ENCODE peak calls at places on chromosomes 12 and 14, in six cellular contexts. H is stimulated activated CD4-positive, alpha-beta T cell treated with anti-CD3 and anti-CD28 coated beads, Interleukin-1b, Interleukin-23, amount 100 ng/mL, for 24 hours; C is A549; A is NB4; N is NCI-H226; S is nucleus accumbens. V is an unnamed sample.

GRCh38 chr12:30926243-30927209 is at the start of gene TSPAN11:
- DNase-seq in H (no peak), C (no peak), A (no peak), N (no peak), S (peak; percentile 42), V (no peak)

GRCh38 chr14:72503271-72503670 is 390.6 kb downstream of the DPF3 start:
- DNase-seq in H (no peak), C (no peak), A (no peak), N (no peak), S (no peak), V (no peak)

GRCh38 chr12:62347922-62348650 is 87.9 kb downstream of the USP15 start:
- DNase-seq in H (no peak), C (no peak), A (no peak), N (no peak), S (no peak), V (no peak)

GRCh38 chr14:102262894-102263462 is 42.0 kb downstream of the MOK start:
- DNase-seq in H (no peak), C (peak; percentile 54), A (peak; percentile 70), N (no peak), S (no peak), V (no peak)

GRCh38 chr12:20404576-20405346 is 36.4 kb downstream of the PDE3A start:
- DNase-seq in H (no peak), C (peak; percentile 36), A (peak; percentile 98), N (no peak), S (no peak), V (no peak)

GRCh38 chr12:67630373-67631088 is 18.0 kb upstream of the DYRK2 start:
- DNase-seq in H (no peak), C (no peak), A (peak; percentile 94), N (no peak), S (no peak), V (peak; percentile 5)

GRCh38 chr14:89171168-89171567 is 245.9 kb downstream of the FOXN3 start:
- DNase-seq in H (no peak), C (no peak), A (no peak), N (peak; percentile 51), S (no peak), V (no peak)

GRCh38 chr12:65845751-65846537 is 21.7 kb downstream of the HMGA2 start:
- DNase-seq in H (no peak), C (no peak), A (no peak), N (no peak), S (no peak), V (no peak)

GRCh38 chr14:20195911-20196310 is 5.2 kb downstream of the OR11G2 start:
- DNase-seq in H (no peak), C (no peak), A (peak; percentile 14), N (no peak), S (no peak), V (no peak)

GRCh38 chr12:57620936-57621496 is 9.8 kb downstream of the ARHGEF25 start:
- DNase-seq in H (no peak), C (no peak), A (peak; percentile 41), N (no peak), S (no peak), V (no peak)

GRCh38 chr14:54976316-54976715 is 50.6 kb downstream of the WDHD1 start:
- DNase-seq in H (no peak), C (no peak), A (peak; percentile 2), N (peak; percentile 74), S (no peak), V (no peak)

GRCh38 chr12:94046626-94047410 is 101.6 kb upstream of the PLXNC1 start:
- DNase-seq in H (no peak), C (no peak), A (peak; percentile 18), N (peak; percentile 23), S (no peak), V (no peak)

GRCh38 chr12:65603428-65604351 is 220.6 kb upstream of the HMGA2 start:
- DNase-seq in H (no peak), C (peak; percentile 48), A (no peak), N (peak; percentile 67), S (no peak), V (no peak)

GRCh38 chr14:90487031-90487430 is 90.2 kb downstream of the CALM1 start:
- DNase-seq in H (no peak), C (no peak), A (no peak), N (no peak), S (no peak), V (no peak)

GRCh38 chr14:99968156-99968920 is 96.9 kb upstream of the EVL start:
- DNase-seq in H (no peak), C (no peak), A (no peak), N (no peak), S (no peak), V (no peak)

V was measured in GM18507.